ENCODE peak calls at places on chromosomes 1 and 21, in four cellular contexts. Q, Y, A and I are unnamed samples.

GRCh38 chr1:93700532-93701469 is 19.2 kb upstream of the BCAR3 start:
- DNase-seq in Q (no peak), Y (no peak), A (no peak), I (no peak)

GRCh38 chr21:44946254-44947041 is 6.6 kb downstream of the SLX9 start:
- DNase-seq in Q (no peak), Y (no peak), A (no peak), I (no peak)

GRCh38 chr21:45538381-45539045 is 3.7 kb downstream of the SLC19A1 start:
- DNase-seq in Q (no peak), Y (no peak), A (no peak), I (no peak)

GRCh38 chr21:35478096-35479080 is 429.3 kb upstream of the RUNX1 start:
- DNase-seq in Q (peak; percentile 71), Y (peak; percentile 66), A (no peak), I (no peak)

GRCh38 chr1:65372557-65372956 is 47.9 kb upstream of the LEPR start:
- DNase-seq in Q (peak; percentile 8), Y (no peak), A (no peak), I (no peak)

GRCh38 chr1:228081578-228082259 is 789 bp upstream of the ARF1 start:
- DNase-seq in Q (no peak), Y (no peak), A (no peak), I (peak; percentile 42)

GRCh38 chr1:183910780-183911179 is 105.9 kb downstream of the RGL1 start:
- DNase-seq in Q (no peak), Y (no peak), A (no peak), I (no peak)

GRCh38 chr1:193115629-193116227 is 6.1 kb upstream of the CDC73 start:
- DNase-seq in Q (peak; percentile 100), Y (peak; percentile 100), A (peak; percentile 93), I (peak; percentile 58)

GRCh38 chr1:158087320-158087927 is 93.3 kb upstream of the CD1D start:
- DNase-seq in Q (peak; percentile 69), Y (peak; percentile 47), A (peak; percentile 70), I (peak; percentile 89)

GRCh38 chr1:64474639-64475038 is 4.7 kb downstream of the CACHD1 start:
- DNase-seq in Q (peak; percentile 8), Y (no peak), A (no peak), I (peak; percentile 60)

GRCh38 chr21:14520535-14520934 is 25.6 kb downstream of the SAMSN1 start:
- DNase-seq in Q (no peak), Y (no peak), A (no peak), I (no peak)

GRCh38 chr1:156645058-156645457 is 3.1 kb downstream of the BCAN start:
- DNase-seq in Q (no peak), Y (no peak), A (no peak), I (no peak)

GRCh38 chr1:119682141-119682540 is 29.6 kb upstream of the PHGDH start:
- DNase-seq in Q (no peak), Y (no peak), A (no peak), I (no peak)

GRCh38 chr1:119680193-119680592 is 31.5 kb upstream of the PHGDH start:
- DNase-seq in Q (no peak), Y (no peak), A (no peak), I (no peak)

GRCh38 chr1:119681560-119681959 is 30.2 kb upstream of the PHGDH start:
- DNase-seq in Q (no peak), Y (no peak), A (no peak), I (no peak)

GRCh38 chr1:119679223-119679622 is 31.2 kb upstream of the ZNF697 start:
- DNase-seq in Q (no peak), Y (no peak), A (no peak), I (no peak)

DNA sequence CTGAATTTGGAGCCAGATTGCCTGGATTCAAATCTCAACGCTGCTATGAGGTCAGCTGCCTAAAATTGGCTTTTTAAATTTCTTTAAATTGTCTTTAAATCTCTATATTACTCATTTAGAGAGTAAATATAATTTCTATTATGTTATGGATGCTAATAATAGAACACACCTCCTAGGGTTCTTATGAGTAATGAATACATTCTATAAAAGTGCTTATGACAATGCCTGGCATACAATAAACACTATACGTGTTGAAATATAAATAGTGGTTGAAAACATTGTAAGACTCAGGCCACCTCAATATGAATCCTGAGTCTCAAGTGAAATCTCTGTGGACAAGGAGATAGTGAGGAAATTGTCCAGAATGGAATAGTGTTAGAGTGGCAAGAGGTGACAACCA is 31.0 kb upstream of the PHGDH start:
- DNase-seq in Q (no peak), Y (no peak), A (no peak), I (no peak)
- H3K4me1 ChIP-seq in Q (no peaks in the 10 kb centered on the region), Y (no peaks in the 10 kb centered on the region), A (peaks cover 4% of the 10 kb centered on the region), I (peaks cover 4% of the 10 kb centered on the region)

DNA sequence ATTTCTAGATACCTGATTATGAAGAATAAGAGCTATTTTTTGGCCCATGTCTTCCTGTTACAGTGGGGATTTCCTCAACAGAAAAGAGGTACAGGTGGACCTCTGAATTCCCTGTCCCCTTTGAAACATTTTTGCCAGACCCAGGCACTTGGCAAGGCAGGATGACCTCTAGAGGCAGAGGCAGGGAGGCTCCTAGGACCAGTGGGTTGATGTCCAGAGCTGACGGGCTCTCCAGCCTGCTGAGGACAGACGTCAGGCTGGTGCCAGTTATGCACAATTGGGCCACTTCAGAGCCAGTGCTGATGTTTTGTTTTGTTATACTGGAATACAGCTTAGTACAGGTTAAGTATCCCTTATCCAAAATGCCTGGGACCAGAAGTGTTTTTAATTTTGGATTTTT is 18.5 kb upstream of the A3GALT2 start:
- DNase-seq in Q (no peak), Y (no peak), A (no peak), I (no peak)
- H3K4me1 ChIP-seq in Q (peaks cover 71% of the 10 kb centered on the region), Y (peaks cover 84% of the 10 kb centered on the region), A (no peaks in the 10 kb centered on the region), I (peaks cover 55% of the 10 kb centered on the region)

DNA sequence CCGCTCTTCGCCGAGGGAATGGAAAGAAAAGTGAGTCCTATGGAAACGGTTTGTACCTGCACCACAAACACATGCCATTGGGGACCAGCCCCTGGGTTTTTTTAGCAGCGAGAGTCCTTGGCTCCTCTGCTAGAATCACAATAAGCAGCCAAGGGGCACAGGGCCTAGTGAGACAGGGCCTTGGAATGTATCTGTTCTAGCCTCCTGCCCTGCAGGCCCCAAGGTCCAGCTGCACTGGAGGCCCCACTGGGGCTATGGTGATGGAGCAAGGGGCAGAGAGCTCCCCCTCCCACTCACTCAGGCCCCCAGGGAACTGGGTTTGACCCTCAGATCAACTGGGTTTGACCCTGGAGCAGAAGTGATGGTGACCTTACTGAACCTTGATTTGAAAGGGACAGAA is 14.4 kb downstream of the SHISA4 start:
- DNase-seq in Q (peak; percentile 69), Y (peak; percentile 50), A (no peak), I (no peak)
- H3K4me1 ChIP-seq in Q (peaks cover 31% of the 10 kb centered on the region), Y (peaks cover 29% of the 10 kb centered on the region), A (no peaks in the 10 kb centered on the region), I (peaks cover 15% of the 10 kb centered on the region)

DNA sequence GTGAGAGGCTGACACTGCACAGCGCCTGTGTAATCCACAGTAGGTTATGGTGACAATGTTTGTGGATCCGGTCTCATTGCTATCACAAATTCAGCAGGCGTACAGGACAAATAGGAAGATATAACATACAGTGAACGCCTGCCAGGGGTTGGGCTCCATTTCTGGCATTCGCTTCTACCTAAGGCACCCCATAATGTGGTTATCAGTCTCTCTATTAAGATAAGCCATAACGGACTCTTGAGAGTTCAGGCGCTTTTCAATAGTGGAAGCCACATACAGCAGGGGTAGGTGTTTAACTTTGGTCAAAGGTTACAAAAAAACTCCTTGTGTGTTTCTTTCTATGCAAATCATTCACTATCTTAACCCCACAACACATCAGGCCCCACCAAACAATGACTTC is 72.8 kb downstream of the SIPA1L2 start:
- DNase-seq in Q (no peak), Y (no peak), A (no peak), I (no peak)
- H3K4me1 ChIP-seq in Q (no peaks in the 10 kb centered on the region), Y (peaks cover 34% of the 10 kb centered on the region), A (no peaks in the 10 kb centered on the region), I (peaks cover 18% of the 10 kb centered on the region)

GRCh38 chr1:3219005-3219724 is 150.2 kb downstream of the PRDM16 start:
- DNase-seq in Q (peak; percentile 86), Y (peak; percentile 79), A (no peak), I (peak; percentile 34)
- H3K4me1 ChIP-seq in Q (no peaks in the 10 kb centered on the region), Y (peaks cover 23% of the 10 kb centered on the region), A (no peaks in the 10 kb centered on the region), I (no peaks in the 10 kb centered on the region)

DNA sequence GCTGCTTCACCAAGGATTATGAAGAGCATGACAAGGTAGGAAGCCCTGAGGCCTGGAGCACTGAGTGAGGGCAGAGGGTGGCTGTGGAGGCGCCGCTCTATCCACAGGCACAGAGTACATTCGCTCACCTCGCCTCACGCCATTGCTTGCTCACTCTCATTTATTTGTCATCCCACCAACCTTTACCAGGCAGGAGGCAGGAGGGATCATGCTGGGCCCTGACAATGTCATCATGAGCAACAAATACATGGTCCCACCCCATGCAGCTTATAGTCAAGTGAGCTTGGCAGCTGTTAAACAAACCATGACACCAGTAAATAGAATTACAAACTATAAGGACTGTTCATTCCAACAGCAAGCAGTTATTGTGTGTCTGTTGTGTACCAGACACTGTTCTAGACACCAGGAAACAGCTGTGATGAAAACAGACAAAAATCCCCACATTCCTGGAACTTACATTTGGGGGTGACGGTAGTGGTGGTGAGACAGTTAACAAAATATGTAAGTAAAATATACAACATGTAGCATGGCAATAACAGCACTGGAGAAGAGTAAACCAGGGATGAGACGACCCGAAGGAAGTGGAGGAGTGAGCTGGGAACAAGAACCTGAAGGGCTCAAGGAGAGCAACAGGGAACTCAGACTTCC is 6.9 kb downstream of the CSF1 start:
- DNase-seq in Q (no peak), Y (no peak), A (no peak), I (no peak)
- H3K4me1 ChIP-seq in Q (peaks cover 16% of the 10 kb centered on the region), Y (peaks cover 10% of the 10 kb centered on the region), A (no peaks in the 10 kb centered on the region), I (no peaks in the 10 kb centered on the region)